ENCODE peak calls at places on chromosomes 11 and 22, in four cellular contexts. H is IMR-90, A is H1, E is H9. D is an unnamed sample.

GRCh38 chr22:29000225-29000556 is 61.4 kb downstream of the C22orf31 start:
- DNase-seq in H (no peak), A (no peak), E (no peak), D (peak)

GRCh38 chr22:17257578-17257977 is 38.3 kb upstream of the ADA2 start:
- DNase-seq in H (no peak), A (no peak), E (no peak), D (no peak)

GRCh38 chr11:43507171-43507570 is 148.5 kb downstream of the TTC17 start:
- DNase-seq in H (no peak), A (no peak), E (no peak), D (no peak)

GRCh38 chr11:44986315-44986714 is 35.6 kb upstream of the TP53I11 start:
- DNase-seq in H (no peak), A (no peak), E (no peak), D (no peak)

GRCh38 chr11:122287401-122287800 is 171.4 kb upstream of the BLID start:
- DNase-seq in H (no peak), A (no peak), E (peak), D (no peak)

GRCh38 chr22:46560696-46561295 is 23.4 kb upstream of the CELSR1 start:
- DNase-seq in H (no peak), A (no peak), E (no peak), D (no peak)

GRCh38 chr22:35044607-35045390 is 21.2 kb upstream of the ISX start:
- DNase-seq in H (no peak), A (no peak), E (no peak), D (peak)

GRCh38 chr11:33941637-33942160 is 49.8 kb upstream of the LMO2 start:
- DNase-seq in H (no peak), A (no peak), E (no peak), D (peak)

GRCh38 chr11:105398636-105399035 is 211.2 kb upstream of the GRIA4 start:
- DNase-seq in H (no peak), A (no peak), E (no peak), D (no peak)

GRCh38 chr11:76665172-76665571 is 5.4 kb downstream of the LRRC32 start:
- DNase-seq in H (no peak), A (no peak), E (peak), D (no peak)

GRCh38 chr22:29096736-29097669 is 24.2 kb downstream of the KREMEN1 start:
- DNase-seq in H (peak), A (no peak), E (no peak), D (no peak)

GRCh38 chr11:92098172-92098571 is 126.4 kb upstream of the FAT3 start:
- DNase-seq in H (no peak), A (no peak), E (no peak), D (no peak)

GRCh38 chr11:90639687-90640086 is 416.8 kb upstream of the CHORDC1 start:
- DNase-seq in H (no peak), A (no peak), E (no peak), D (peak)

GRCh38 chr11:129077191-129077590 is 114.9 kb downstream of the ARHGAP32 start:
- DNase-seq in H (no peak), A (no peak), E (peak), D (peak)

GRCh38 chr22:23565942-23566715 is 14.0 kb downstream of the IGLL1 start:
- DNase-seq in H (no peak), A (peak), E (peak), D (peak)

GRCh38 chr11:3904228-3904627 is 48.8 kb downstream of the STIM1 start:
- DNase-seq in H (no peak), A (no peak), E (no peak), D (no peak)

GRCh38 chr22:36197065-36197440 is 4.6 kb downstream of the APOL4 start:
- DNase-seq in H (peak), A (no peak), E (peak), D (peak)

GRCh38 chr22:27041745-27042144 is 384.4 kb downstream of the MIAT start:
- DNase-seq in H (no peak), A (no peak), E (no peak), D (no peak)

GRCh38 chr11:105206633-105207032 is 67.1 kb upstream of the CARD18 start:
- DNase-seq in H (no peak), A (no peak), E (no peak), D (no peak)

GRCh38 chr11:100515087-100515486 is 172.0 kb upstream of the ARHGAP42 start:
- DNase-seq in H (peak), A (no peak), E (peak), D (peak)

GRCh38 chr11:65428578-65429068 is 6.0 kb downstream of the NEAT1 start:
- DNase-seq in H (no peak), A (no peak), E (no peak), D (no peak)

GRCh38 chr11:122746611-122747305 is 91.2 kb downstream of the UBASH3B start:
- DNase-seq in H (no peak), A (no peak), E (no peak), D (no peak)

GRCh38 chr11:73652046-73652730 is 5.8 kb downstream of the PLEKHB1 start:
- DNase-seq in H (no peak), A (peak), E (no peak), D (peak)

GRCh38 chr11:59206635-59207034 is 6.1 kb downstream of the MPEG1 start:
- DNase-seq in H (peak), A (peak), E (peak), D (peak)

GRCh38 chr11:63769044-63769718 is 606 bp upstream of the ZFTA start:
- DNase-seq in H (no peak), A (peak), E (no peak), D (no peak)

GRCh38 chr11:65013130-65013691 is 749 bp upstream of the ARL2 start:
- DNase-seq in H (peak), A (peak), E (no peak), D (no peak)

GRCh38 chr22:29916007-29916544 is 33.1 kb downstream of the MTMR3 start:
- DNase-seq in H (peak), A (no peak), E (no peak), D (peak)

GRCh38 chr11:2518983-2519340 is 74.2 kb downstream of the KCNQ1 start:
- DNase-seq in H (no peak), A (peak), E (peak), D (no peak)

GRCh38 chr11:122155765-122156527 is 39.9 kb upstream of the BLID start:
- DNase-seq in H (no peak), A (no peak), E (no peak), D (no peak)

GRCh38 chr11:7577883-7578242 is 64.1 kb downstream of the PPFIBP2 start:
- DNase-seq in H (peak), A (no peak), E (peak), D (peak)

GRCh38 chr11:75508051-75508561 is 17.6 kb downstream of the GDPD5 start:
- DNase-seq in H (no peak), A (no peak), E (no peak), D (no peak)

GRCh38 chr11:68016904-68017817 is 7.0 kb downstream of the ALDH3B1 start:
- DNase-seq in H (no peak), A (no peak), E (no peak), D (no peak)
- H3K18ac ChIP-seq in H (no peak), A (no peak), E (no peak), D (no peak)

GRCh38 chr11:6563121-6563619 is 40.2 kb downstream of the RRP8 start:
- DNase-seq in H (no peak), A (no peak), E (no peak), D (peak)
- H4K5ac ChIP-seq in H (no peak), A (no peak), E (no peak), D (no peak)

GRCh38 chr11:107704432-107704831 is 7.4 kb downstream of the SLN start:
- DNase-seq in H (peak), A (no peak), E (no peak), D (no peak)
- H3K4me2 ChIP-seq in H (peak), A (no peak), E (no peak), D (no peak)

GRCh38 chr11:18698341-18699268 is at the start of gene TMEM86A:
- DNase-seq in H (peak), A (peak), E (peak), D (peak)
- H3K18ac ChIP-seq in H (peak), A (peak), E (no peak), D (no peak)

DNA sequence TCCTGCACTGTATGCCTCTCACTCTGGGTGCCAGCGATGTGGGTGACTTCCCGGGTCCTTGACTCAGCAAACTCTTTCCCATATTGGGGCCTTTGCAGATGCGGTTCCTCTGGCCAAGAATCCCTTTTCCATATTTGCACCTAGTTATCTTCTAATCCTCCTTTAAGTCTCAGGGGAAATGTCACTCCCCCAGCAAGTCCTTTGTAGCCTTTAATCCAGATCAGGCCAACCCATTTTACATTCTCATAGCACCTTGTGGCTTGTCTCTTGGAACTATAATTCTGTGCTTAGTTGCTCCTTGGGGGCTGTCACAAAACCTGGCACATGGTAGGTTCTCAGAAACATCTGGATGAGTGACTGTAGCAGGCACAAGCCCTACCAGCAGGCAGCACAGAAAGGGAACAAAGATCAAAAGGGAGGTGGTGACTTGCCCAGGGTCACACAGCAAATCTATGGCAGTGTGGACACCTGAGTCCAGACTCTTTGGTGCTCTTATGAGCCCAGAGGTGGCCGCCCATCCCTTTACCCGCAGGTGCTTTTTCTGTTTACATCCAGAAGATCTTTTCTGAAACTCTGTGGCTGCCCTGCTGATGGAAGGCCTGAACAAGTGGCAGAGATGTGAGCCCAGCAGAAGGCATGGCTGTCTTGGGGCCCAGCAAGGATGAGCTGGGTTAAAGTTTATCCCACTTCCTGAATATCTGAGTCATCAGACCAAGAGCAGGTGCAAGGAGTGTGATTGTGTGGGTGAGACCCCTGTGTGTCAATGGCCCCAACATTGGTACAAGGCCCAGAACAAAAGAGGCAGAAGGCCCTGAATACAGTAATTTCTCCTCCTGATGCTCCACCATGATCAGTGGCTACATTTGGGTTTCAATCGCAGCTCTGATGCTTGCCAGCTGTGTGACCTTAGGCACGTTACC is 78.6 kb upstream of the GRK3 start:
- DNase-seq in H (peak), A (no peak), E (no peak), D (no peak)
- H4K5ac ChIP-seq in H (no peak), A (no peak), E (no peak), D (no peak)

DNA sequence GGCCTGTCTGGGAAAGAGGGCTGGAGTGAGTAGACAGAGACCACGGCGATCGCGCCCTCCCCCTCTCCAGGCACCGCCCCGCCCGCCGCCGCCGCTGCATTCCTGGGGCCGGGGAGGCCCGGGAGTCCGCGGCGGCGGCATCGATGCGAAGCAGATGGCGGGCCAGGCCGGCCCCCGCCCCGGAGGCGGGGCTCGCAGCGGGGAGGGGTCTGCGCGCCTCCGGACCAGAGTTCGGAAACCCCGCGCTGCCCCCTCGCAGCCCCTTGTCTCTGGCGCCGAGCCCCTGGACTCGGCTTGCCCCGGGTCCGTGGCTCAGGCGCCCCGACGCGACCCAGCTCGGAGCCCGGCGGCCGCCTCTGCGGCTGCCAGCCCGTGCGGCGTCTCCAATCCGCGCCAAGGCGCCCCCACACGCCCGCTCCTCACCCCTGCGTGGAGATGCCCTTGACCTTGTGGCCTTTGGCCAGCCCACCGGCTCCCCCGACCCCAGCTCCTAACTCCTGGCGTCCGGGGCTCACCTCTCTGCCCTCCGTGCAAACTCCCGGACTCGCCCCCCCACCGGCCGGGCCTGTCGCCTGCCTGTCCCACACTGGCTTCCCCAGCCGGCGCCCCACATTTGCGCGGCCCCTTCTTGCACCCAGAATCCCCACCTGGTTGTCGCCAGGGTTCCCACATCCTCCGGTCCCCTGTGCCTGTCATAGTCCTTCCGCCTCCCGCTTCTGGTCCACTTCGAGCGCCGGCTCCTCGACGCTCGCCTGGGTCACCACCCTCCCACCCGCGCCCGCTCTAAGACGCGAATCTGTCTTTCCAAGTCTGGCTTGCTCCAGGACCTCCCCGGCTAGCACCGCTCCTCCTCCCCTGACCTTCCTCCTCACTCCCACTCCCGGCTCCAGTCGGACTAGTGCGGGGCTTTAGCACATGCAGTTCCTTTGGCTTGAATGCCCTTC is 1.0 kb downstream of the SCARF2 start:
- DNase-seq in H (peak), A (peak), E (peak), D (peak)
- H3K4me2 ChIP-seq in H (peak), A (peak), E (peak), D (peak)